ENCODE peak calls at places on chromosomes 6 and 20, in nine cellular contexts. W is hepatocyte; J is astrocyte of the spinal cord; O is OCI-LY7; G is breast epithelium; D is cardiac muscle cell; S is HCT116; K is CD8-positive, alpha-beta T cell; E is AG09319. M is an unnamed sample.

GRCh38 chr6:38198219-38198618 is 378.7 kb downstream of the ZFAND3 start:
- DNase-seq in J (no peak), G (no peak), E (no peak), O (no peak), K (no peak), W (no peak), D (no peak), S (no peak), M (no peak)

GRCh38 chr6:147372806-147373205 is 135.7 kb upstream of the SAMD5 start:
- DNase-seq in J (no peak), O (no peak), W (no peak), E (no peak), G (no peak), D (no peak), S (no peak), K (no peak), M (no peak)

GRCh38 chr20:16475225-16475624 is 98.0 kb downstream of the KIF16B start:
- DNase-seq in S (no peak), W (peak), J (peak), O (no peak), E (no peak), D (peak), K (no peak), G (no peak), M (no peak)

GRCh38 chr20:24479595-24479994 is 10.2 kb downstream of the SYNDIG1 start:
- DNase-seq in D (no peak), O (no peak), W (no peak), K (no peak), J (no peak), E (no peak), S (no peak), G (no peak), M (no peak)

GRCh38 chr6:88380083-88380482 is 213.9 kb upstream of the CNR1 start:
- DNase-seq in K (no peak), W (no peak), O (no peak), S (no peak), D (peak), E (no peak), G (no peak), J (peak), M (no peak)

GRCh38 chr6:43255408-43256054 is 12.2 kb downstream of the TTBK1 start:
- DNase-seq in D (no peak), K (no peak), E (no peak), G (no peak), W (no peak), S (no peak), O (no peak), J (no peak), M (no peak)

GRCh38 chr20:52154575-52154974 is 37.0 kb downstream of the ZFP64 start:
- DNase-seq in G (no peak), J (no peak), W (no peak), K (no peak), S (no peak), O (no peak), D (no peak), E (no peak), M (no peak)

GRCh38 chr6:4732691-4733315 is 43.4 kb upstream of the CDYL start:
- DNase-seq in E (peak), K (no peak), S (peak), W (peak), J (peak), G (peak), D (peak), O (no peak), M (no peak)

DNA sequence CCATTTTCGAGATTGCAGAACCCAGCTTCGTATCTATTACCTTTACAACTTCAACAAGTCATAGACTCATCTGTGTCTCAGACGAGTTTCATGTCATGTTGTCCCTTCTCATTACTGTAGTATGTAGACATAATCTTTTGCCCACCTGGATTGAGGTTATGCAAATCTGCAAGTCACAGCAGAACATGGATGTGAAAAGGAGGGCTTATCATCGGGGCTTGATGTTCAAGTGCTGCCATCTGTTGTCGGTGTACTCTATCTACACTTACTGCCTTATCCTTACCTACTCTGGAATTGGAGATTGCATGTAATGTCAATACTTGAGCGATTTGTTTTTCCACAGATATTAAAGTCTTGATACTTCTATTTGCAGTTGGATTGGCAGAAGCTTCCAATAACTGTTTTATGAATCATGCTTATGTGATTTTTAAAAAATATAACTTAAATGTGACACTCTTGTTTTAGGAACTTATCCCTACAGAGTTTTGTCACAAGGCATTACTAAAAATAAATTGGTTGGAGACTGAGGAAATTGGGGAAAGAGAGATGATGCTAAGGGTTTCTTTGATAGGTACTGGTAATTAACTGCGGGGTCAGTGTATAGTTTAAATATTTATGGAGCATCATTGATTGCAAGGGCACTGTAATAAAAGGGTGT is 3.0 kb upstream of the GOPC start:
- DNase-seq in D (peak), E (peak), G (no peak), S (peak), O (peak), J (peak), W (peak), K (no peak), M (peak)
- TF ChIP-seq CTCF in D (peak), E (peak), G (peak), S (peak), O (peak), J (peak), W (peak), K (peak), M (peak)

DNA sequence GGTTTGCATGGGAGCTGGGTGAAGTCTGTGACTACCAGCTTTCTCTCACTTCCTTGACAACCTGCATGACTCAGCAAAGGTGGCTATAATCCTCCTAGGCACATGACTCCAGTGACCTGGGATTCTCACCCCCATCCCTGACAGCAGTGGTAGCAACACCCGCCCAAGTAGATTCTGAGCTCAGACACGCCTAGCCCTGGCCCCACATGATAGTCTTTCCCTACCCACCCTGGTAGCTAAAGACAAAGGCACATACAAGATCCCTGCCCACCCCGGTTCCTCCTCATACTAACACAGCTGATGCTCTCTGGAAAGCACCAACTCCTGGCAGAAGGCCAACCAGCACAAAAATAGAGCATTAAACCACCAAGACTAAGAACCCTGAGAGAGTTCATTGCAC is 25.9 kb upstream of the CRISP1 start:
- DNase-seq in G (no peak), O (no peak), D (no peak), W (no peak), K (no peak), J (no peak), S (no peak), E (no peak), M (no peak)
- TF ChIP-seq CTCF in G (no peak), O (no peak), D (no peak), W (no peak), K (no peak), J (no peak), S (no peak), E (no peak), M (no peak)

DNA sequence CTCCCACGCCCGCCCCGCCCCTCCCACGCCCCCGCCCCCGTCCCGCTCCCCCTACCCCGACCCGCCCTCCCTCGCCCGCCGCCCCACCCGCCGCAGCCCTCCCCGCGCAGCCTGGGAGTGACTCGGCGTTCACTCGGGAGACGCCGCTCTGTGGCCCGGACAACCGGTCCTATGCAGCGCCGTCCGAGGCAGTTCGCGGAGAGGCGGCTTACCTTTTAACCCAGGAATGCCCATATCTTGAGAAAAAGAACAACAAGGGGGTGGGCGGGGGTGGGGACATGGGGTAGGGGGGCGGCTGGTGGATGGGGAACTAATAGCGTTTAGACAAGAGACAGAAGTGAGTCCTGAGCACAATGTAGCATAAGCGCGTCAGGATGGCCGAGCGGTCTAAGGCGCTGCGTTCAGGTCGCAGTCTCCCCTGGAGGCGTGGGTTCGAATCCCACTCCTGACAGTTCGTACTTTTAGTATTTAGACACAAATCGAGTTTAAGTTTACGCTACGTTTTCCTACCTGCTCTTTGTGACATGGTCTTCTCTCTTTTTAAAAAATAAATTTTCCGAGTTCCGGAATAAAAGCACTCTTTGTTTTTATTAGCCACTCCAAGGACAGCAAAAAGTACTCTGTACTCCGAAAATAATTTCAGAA is 17.2 kb upstream of the HMGN4 start:
- DNase-seq in E (peak), W (peak), J (peak), G (peak), D (peak), S (peak), K (peak), O (peak), M (peak)
- TF ChIP-seq CTCF in E (no peak), W (no peak), J (no peak), G (no peak), D (no peak), S (no peak), K (no peak), O (no peak), M (no peak)

GRCh38 chr20:49160057-49160929 is 27.8 kb downstream of the STAU1 start:
- DNase-seq in S (no peak), E (no peak), J (no peak), O (no peak), K (no peak), G (no peak), D (no peak), W (no peak), M (no peak)
- TF ChIP-seq CTCF in S (no peak), E (no peak), J (no peak), O (no peak), K (no peak), G (no peak), D (no peak), W (no peak), M (no peak)

DNA sequence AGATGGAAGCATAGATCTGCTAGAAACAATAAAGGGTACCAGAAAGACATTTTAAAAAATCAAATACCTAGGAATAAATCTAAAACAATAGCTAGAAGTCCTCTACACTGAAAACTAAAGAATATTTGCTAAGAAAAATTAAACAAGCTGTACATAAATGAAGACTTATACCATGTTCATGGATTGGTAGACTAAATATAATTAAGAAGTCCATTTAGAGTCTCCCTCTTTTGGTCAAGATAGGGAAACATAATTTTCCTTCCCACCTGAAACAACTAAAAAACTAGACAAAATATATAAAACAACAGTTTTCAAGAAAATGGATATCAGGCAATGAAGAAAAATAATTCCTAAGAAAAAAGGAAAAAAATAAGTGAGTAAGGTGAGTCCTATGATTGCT is 120.0 kb upstream of the TAB2 start:
- DNase-seq in O (no peak), W (no peak), G (no peak), E (no peak), J (no peak), S (no peak), K (no peak), D (no peak), M (no peak)
- TF ChIP-seq CTCF in O (peak), W (peak), G (no peak), E (no peak), J (no peak), S (no peak), K (no peak), D (no peak), M (no peak)

GRCh38 chr6:150076196-150076893 is 7.4 kb upstream of the ULBP3 start:
- DNase-seq in E (no peak), S (no peak), W (no peak), D (no peak), K (no peak), O (peak), G (no peak), J (peak), M (no peak)
- TF ChIP-seq CTCF in E (no peak), S (peak), W (peak), D (no peak), K (no peak), O (peak), G (no peak), J (no peak), M (no peak)

DNA sequence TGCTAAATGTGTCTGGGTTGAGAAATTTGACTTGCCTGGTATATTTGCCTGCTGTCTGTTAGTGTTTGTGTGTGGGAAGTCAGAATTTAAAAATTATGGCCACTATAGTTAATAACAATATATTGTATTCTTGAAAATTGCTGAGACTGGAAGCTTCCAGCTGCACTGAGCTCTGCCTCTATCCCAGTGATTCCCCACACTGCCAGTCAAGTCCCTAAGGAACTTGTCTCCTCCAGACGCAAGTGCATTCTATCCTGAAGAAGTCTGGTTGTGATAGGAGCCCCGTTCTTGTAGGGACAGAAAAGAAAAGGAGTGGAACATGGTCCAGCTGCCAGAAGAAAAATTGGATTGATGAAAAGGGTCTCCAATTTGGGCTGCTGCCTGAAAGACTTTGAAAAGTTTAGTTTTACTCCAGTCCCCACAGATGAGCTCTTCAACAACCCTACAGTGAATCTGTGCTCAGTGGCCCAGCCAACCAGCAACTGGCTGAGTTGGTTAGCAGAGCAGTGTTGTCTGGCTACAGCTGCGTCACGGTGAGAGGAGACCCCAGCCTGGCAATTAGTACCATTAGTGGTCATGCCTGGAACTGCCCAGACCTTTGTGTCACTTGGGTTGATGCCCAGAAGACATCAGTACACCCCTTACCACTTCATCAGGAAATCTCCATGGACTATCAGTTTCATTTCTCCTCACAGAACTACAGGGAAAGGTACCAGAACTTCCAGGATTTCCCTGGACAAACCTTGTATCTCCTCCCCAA is 183.1 kb upstream of the MCHR2 start:
- DNase-seq in S (no peak), E (no peak), K (no peak), W (no peak), G (no peak), J (no peak), O (no peak), D (no peak), M (no peak)
- TF ChIP-seq CTCF in S (no peak), E (no peak), K (no peak), W (no peak), G (no peak), J (no peak), O (peak), D (no peak), M (no peak)

GRCh38 chr20:11753155-11753554 is 164.5 kb upstream of the BTBD3 start:
- DNase-seq in E (no peak), W (no peak), G (no peak), J (no peak), D (no peak), K (no peak), O (no peak), S (no peak), M (no peak)

GRCh38 chr20:11752336-11752735 is 165.4 kb upstream of the BTBD3 start:
- DNase-seq in D (no peak), S (no peak), G (no peak), J (no peak), O (no peak), E (no peak), K (no peak), W (no peak), M (no peak)

GRCh38 chr20:11754451-11754850 is 163.2 kb upstream of the BTBD3 start:
- DNase-seq in K (no peak), J (no peak), S (no peak), D (no peak), G (no peak), W (no peak), O (no peak), E (no peak), M (no peak)

DNA sequence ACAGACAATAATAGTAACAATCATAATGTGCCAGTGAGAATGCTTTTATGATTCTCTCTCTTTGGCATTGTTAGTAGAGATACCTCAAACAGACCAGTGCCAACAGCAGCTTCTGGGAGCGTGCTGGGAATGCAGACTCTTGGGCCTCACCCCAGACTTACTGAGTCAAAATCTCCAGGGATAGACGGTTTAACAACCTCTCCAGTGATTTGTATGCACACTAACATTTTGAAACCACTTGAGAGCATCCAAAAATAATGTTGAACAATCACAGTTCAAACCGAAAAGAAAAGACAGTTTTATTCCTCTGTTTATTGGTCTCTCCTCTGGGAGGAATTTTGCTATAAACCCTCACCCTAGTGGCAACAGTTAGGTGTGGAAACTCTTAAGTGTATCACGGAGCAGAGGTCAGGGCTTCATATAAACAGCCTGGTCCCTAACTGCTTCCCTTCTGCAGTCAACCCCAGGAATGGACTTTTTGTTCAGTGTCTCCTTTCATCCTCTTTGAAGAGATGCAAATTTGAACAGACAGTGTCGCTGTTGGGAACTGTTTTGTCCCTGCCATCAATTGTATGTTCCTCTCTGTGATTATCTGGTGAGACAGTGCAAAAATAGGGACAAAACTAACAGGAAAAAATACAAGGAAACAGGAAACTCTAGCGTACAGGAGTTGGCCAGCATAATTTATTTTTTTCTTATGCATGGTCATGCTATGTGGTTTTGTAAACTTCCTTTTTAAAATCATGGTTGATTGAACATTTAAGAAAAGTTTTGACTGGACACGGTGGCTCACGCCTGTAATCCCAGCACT is 162.4 kb upstream of the BTBD3 start:
- DNase-seq in D (no peak), S (no peak), J (no peak), K (no peak), E (no peak), O (no peak), W (no peak), G (no peak), M (no peak)
- TF ChIP-seq CTCF in D (no peak), S (no peak), J (no peak), K (no peak), E (no peak), O (no peak), W (no peak), G (no peak), M (no peak)

GRCh38 chr6:10413850-10414765 is 766 bp downstream of the TFAP2A start:
- DNase-seq in G (no peak), J (no peak), K (no peak), E (no peak), D (no peak), O (no peak), S (no peak), W (peak), M (no peak)
- TF ChIP-seq CTCF in G (peak), J (no peak), K (no peak), E (peak), D (peak), O (no peak), S (peak), W (peak), M (no peak)